ENCODE peak calls at places on chromosome 6, in ten cellular contexts. E is NCI-H2081; Q is stomach; W is stimulated activated CD8-positive, alpha-beta memory T cell treated with anti-CD3 and anti-CD28 coated beads, Interleukin-7, amount 100 ng/mL, for 48 hours; D is naive thymus-derived CD8-positive, alpha-beta T cell; Y is AG08395; C is GM12892; J is cerebellar cortex; T is mesothelial cell of epicardium; N is MCF 10A. L is an unnamed sample.

GRCh38 chr6:11275598-11275997 is 43.1 kb upstream of the NEDD9 start:
- DNase-seq in E (no peak), Q (no peak), W (no peak), D (no peak), Y (no peak), C (peak), J (no peak), T (no peak), N (no peak), L (no peak)

GRCh38 chr6:72218125-72218524 is 331.8 kb downstream of the RIMS1 start:
- DNase-seq in E (no peak), Q (peak), W (no peak), D (no peak), Y (peak), C (no peak), J (peak), T (no peak), N (peak), L (no peak)

GRCh38 chr6:470051-470900 is 78.7 kb downstream of the IRF4 start:
- DNase-seq in E (no peak), Q (no peak), W (no peak), D (no peak), Y (no peak), C (no peak), J (no peak), T (no peak), N (peak), L (peak)

GRCh38 chr6:142058216-142058925 is 74.4 kb upstream of the GJE1 start:
- DNase-seq in E (no peak), Q (no peak), W (no peak), D (no peak), Y (no peak), C (no peak), J (no peak), T (no peak), N (no peak), L (no peak)

GRCh38 chr6:12222405-12223366 is 67.5 kb upstream of the EDN1 start:
- DNase-seq in E (no peak), Q (no peak), W (no peak), D (no peak), Y (no peak), C (no peak), J (no peak), T (no peak), N (no peak), L (no peak)

GRCh38 chr6:134342211-134342610 is 24.3 kb upstream of the SGK1 start:
- DNase-seq in E (no peak), Q (no peak), W (no peak), D (no peak), Y (no peak), C (no peak), J (no peak), T (no peak), N (no peak), L (no peak)

GRCh38 chr6:135322427-135323201 is 141.5 kb downstream of the MYB start:
- DNase-seq in E (no peak), Q (no peak), W (no peak), D (no peak), Y (no peak), C (no peak), J (no peak), T (no peak), N (no peak), L (no peak)

GRCh38 chr6:125995972-125996580 is 9.7 kb downstream of the TRMT11 start:
- DNase-seq in E (peak), Q (peak), W (peak), D (peak), Y (peak), C (no peak), J (peak), T (peak), N (peak), L (peak)

GRCh38 chr6:13566500-13566899 is 7.9 kb upstream of the SIRT5 start:
- DNase-seq in E (no peak), Q (no peak), W (no peak), D (no peak), Y (no peak), C (no peak), J (no peak), T (no peak), N (no peak), L (no peak)

GRCh38 chr6:153131037-153131981 is at the start of gene RGS17:
- DNase-seq in E (peak), Q (peak), W (peak), D (no peak), Y (peak), C (peak), J (peak), T (peak), N (peak), L (peak)

GRCh38 chr6:129893513-129894098 is 32.5 kb upstream of the TMEM244 start:
- DNase-seq in E (no peak), Q (no peak), W (no peak), D (no peak), Y (no peak), C (no peak), J (no peak), T (no peak), N (peak), L (no peak)

GRCh38 chr6:31901415-31901952 is 402 bp downstream of the ZBTB12 start:
- DNase-seq in E (peak), Q (peak), W (no peak), D (peak), Y (peak), C (peak), J (peak), T (peak), N (peak), L (peak)

GRCh38 chr6:46917002-46917401 is 4.7 kb downstream of the ADGRF5 start:
- DNase-seq in E (no peak), Q (no peak), W (no peak), D (no peak), Y (no peak), C (no peak), J (no peak), T (no peak), N (no peak), L (no peak)

GRCh38 chr6:74409447-74409846 is 713.4 kb downstream of the CD109 start:
- DNase-seq in E (no peak), Q (no peak), W (no peak), D (no peak), Y (peak), C (no peak), J (peak), T (no peak), N (peak), L (no peak)

GRCh38 chr6:160956300-160957035 is 35.1 kb upstream of the MAP3K4 start:
- DNase-seq in E (no peak), Q (no peak), W (no peak), D (no peak), Y (no peak), C (no peak), J (no peak), T (no peak), N (no peak), L (no peak)

GRCh38 chr6:158284340-158285210 is 27.7 kb upstream of the TULP4 start:
- DNase-seq in E (no peak), Q (no peak), W (no peak), D (no peak), Y (peak), C (no peak), J (peak), T (no peak), N (no peak), L (no peak)

GRCh38 chr6:61809004-61809595 is 476.9 kb downstream of the KHDRBS2 start:
- DNase-seq in E (peak), Q (no peak), W (no peak), D (no peak), Y (no peak), C (no peak), J (peak), T (no peak), N (peak), L (no peak)